ENCODE peak calls at places on chromosomes 11 and 22, in four cellular contexts. One of them, this sample, is unnamed.

GRCh38 chr11:5197538-5197937 is 2.9 kb downstream of the OR51V1 start:
- DNase-seq in Right ventricle myocardium superior: no peak
- DNase-seq in globus pallidus: no peak
- DNase-seq in C1 segment of cervical spinal cord: no peak
- DNase-seq in this sample: no peak

GRCh38 chr11:61897387-61898246 is 6.3 kb upstream of the FADS3 start:
- DNase-seq in Right ventricle myocardium superior: peak
- DNase-seq in globus pallidus: peak
- DNase-seq in C1 segment of cervical spinal cord: peak
- DNase-seq in this sample: peak

GRCh38 chr22:36435516-36436415 is 45.7 kb downstream of the TXN2 start:
- DNase-seq in Right ventricle myocardium superior: no peak
- DNase-seq in globus pallidus: no peak
- DNase-seq in C1 segment of cervical spinal cord: no peak
- DNase-seq in this sample: no peak

GRCh38 chr11:113473983-113474361 is 1.2 kb downstream of the DRD2 start:
- DNase-seq in Right ventricle myocardium superior: no peak
- DNase-seq in globus pallidus: no peak
- DNase-seq in C1 segment of cervical spinal cord: no peak
- DNase-seq in this sample: no peak

GRCh38 chr11:132453411-132453810 is 1078.9 kb downstream of the OPCML start:
- DNase-seq in Right ventricle myocardium superior: no peak
- DNase-seq in globus pallidus: no peak
- DNase-seq in C1 segment of cervical spinal cord: no peak
- DNase-seq in this sample: no peak

GRCh38 chr11:35980646-35981402 is 37.0 kb downstream of the LDLRAD3 start:
- DNase-seq in Right ventricle myocardium superior: no peak
- DNase-seq in globus pallidus: no peak
- DNase-seq in C1 segment of cervical spinal cord: no peak
- DNase-seq in this sample: no peak

GRCh38 chr22:39290724-39291161 is 28.7 kb downstream of the RPL3 start:
- DNase-seq in Right ventricle myocardium superior: peak
- DNase-seq in globus pallidus: no peak
- DNase-seq in C1 segment of cervical spinal cord: no peak
- DNase-seq in this sample: no peak

GRCh38 chr11:119107538-119108150 is 500 bp downstream of the C2CD2L start:
- DNase-seq in Right ventricle myocardium superior: no peak
- DNase-seq in globus pallidus: no peak
- DNase-seq in C1 segment of cervical spinal cord: no peak
- DNase-seq in this sample: no peak

GRCh38 chr11:126370016-126370415 is 14.5 kb downstream of the ST3GAL4 start:
- DNase-seq in Right ventricle myocardium superior: no peak
- DNase-seq in globus pallidus: no peak
- DNase-seq in C1 segment of cervical spinal cord: no peak
- DNase-seq in this sample: no peak

GRCh38 chr11:58301576-58301975 is 33.5 kb upstream of the OR10W1 start:
- DNase-seq in Right ventricle myocardium superior: no peak
- DNase-seq in globus pallidus: no peak
- DNase-seq in C1 segment of cervical spinal cord: no peak
- DNase-seq in this sample: no peak

GRCh38 chr11:102451041-102451692 is 1.4 kb downstream of the TMEM123 start:
- DNase-seq in Right ventricle myocardium superior: no peak
- DNase-seq in globus pallidus: no peak
- DNase-seq in C1 segment of cervical spinal cord: no peak
- DNase-seq in this sample: no peak

GRCh38 chr11:46669606-46670243 is 30.7 kb downstream of the ARHGAP1 start:
- DNase-seq in Right ventricle myocardium superior: no peak
- DNase-seq in globus pallidus: no peak
- DNase-seq in C1 segment of cervical spinal cord: no peak
- DNase-seq in this sample: no peak

GRCh38 chr22:48880749-48881148 is 946.9 kb downstream of the BRD1 start:
- DNase-seq in Right ventricle myocardium superior: peak
- DNase-seq in globus pallidus: no peak
- DNase-seq in C1 segment of cervical spinal cord: no peak
- DNase-seq in this sample: no peak

GRCh38 chr11:17328856-17329490 is 22.6 kb upstream of the NCR3LG1 start:
- DNase-seq in Right ventricle myocardium superior: no peak
- DNase-seq in globus pallidus: no peak
- DNase-seq in C1 segment of cervical spinal cord: no peak
- DNase-seq in this sample: no peak

GRCh38 chr11:72643547-72643946 is 30.7 kb downstream of the PDE2A start:
- DNase-seq in Right ventricle myocardium superior: no peak
- DNase-seq in globus pallidus: no peak
- DNase-seq in C1 segment of cervical spinal cord: no peak
- DNase-seq in this sample: no peak

GRCh38 chr11:28767574-28767973 is 659.4 kb downstream of the METTL15 start:
- DNase-seq in Right ventricle myocardium superior: no peak
- DNase-seq in globus pallidus: no peak
- DNase-seq in C1 segment of cervical spinal cord: no peak
- DNase-seq in this sample: no peak

GRCh38 chr11:116542386-116542785 is 230.4 kb downstream of the BUD13 start:
- DNase-seq in Right ventricle myocardium superior: no peak
- DNase-seq in globus pallidus: no peak
- DNase-seq in C1 segment of cervical spinal cord: no peak
- DNase-seq in this sample: no peak

GRCh38 chr11:34381775-34382174 is 24.0 kb upstream of the ABTB2 start:
- DNase-seq in Right ventricle myocardium superior: no peak
- DNase-seq in globus pallidus: no peak
- DNase-seq in C1 segment of cervical spinal cord: no peak
- DNase-seq in this sample: no peak